ENCODE peak calls at places on chromosomes 11 and 22, in nine cellular contexts. K is iris pigment epithelial cell; W is mammary epithelial cell; P is tibial artery; G is stimulated activated CD4-positive, alpha-beta T cell treated with anti-CD3 and anti-CD28 coated beads, Interleukin-1b, Interleukin-23, amount 100 ng/mL, for 1 hour; H is myocyte; U is testis; T is progenitor cell of endocrine pancreas; B is epithelial cell of esophagus. N is an unnamed sample.

GRCh38 chr11:73267921-73268540 is 4.1 kb upstream of the P2RY6 start:
- DNase-seq in K (no peak), W (no peak), P (no peak), G (no peak), H (no peak), U (no peak), T (no peak), B (no peak), N (no peak)

GRCh38 chr22:41636467-41636866 is 15.4 kb downstream of the XRCC6 start:
- DNase-seq in K (peak), W (peak), P (peak), G (no peak), H (peak), U (no peak), T (no peak), B (peak), N (no peak)

GRCh38 chr11:64469288-64469687 is 110.3 kb downstream of the RPS6KA4 start:
- DNase-seq in K (no peak), W (no peak), P (peak), G (no peak), H (no peak), U (no peak), T (no peak), B (no peak), N (no peak)

GRCh38 chr22:32031466-32031865 is 11.6 kb upstream of the SLC5A1 start:
- DNase-seq in K (no peak), W (no peak), P (no peak), G (no peak), H (no peak), U (no peak), T (no peak), B (no peak), N (no peak)

GRCh38 chr11:65617136-65617850 is 1.7 kb downstream of the PCNX3 start:
- DNase-seq in K (no peak), W (no peak), P (peak), G (no peak), H (no peak), U (no peak), T (no peak), B (no peak), N (no peak)

GRCh38 chr11:12090761-12091261 is 19.6 kb upstream of the MICAL2 start:
- DNase-seq in K (no peak), W (peak), P (peak), G (no peak), H (no peak), U (no peak), T (no peak), B (peak), N (no peak)

GRCh38 chr11:119764108-119764874 is 35.3 kb upstream of the NECTIN1 start:
- DNase-seq in K (peak), W (peak), P (peak), G (no peak), H (peak), U (peak), T (no peak), B (no peak), N (no peak)

GRCh38 chr11:66291706-66292542 is at the start of gene TMEM151A:
- DNase-seq in K (no peak), W (no peak), P (no peak), G (no peak), H (no peak), U (no peak), T (no peak), B (no peak), N (no peak)